ENCODE peak calls at places on chromosomes 12 and 14, in five cellular contexts. One of them, this sample, is unnamed.

GRCh38 chr12:6772331-6772695 is at the start of gene LAG3:
- DNase-seq in body of pancreas: no peak
- DNase-seq in PC-9: no peak
- DNase-seq in fibroblast of lung: no peak
- DNase-seq in heart left ventricle: no peak
- DNase-seq in this sample: no peak

GRCh38 chr12:132178801-132179401 is 34.6 kb downstream of the NOC4L start:
- DNase-seq in body of pancreas: no peak
- DNase-seq in PC-9: peak; percentile 48
- DNase-seq in fibroblast of lung: no peak
- DNase-seq in heart left ventricle: peak; percentile 49
- DNase-seq in this sample: no peak

GRCh38 chr14:26332966-26333365 is 264.9 kb downstream of the NOVA1 start:
- DNase-seq in body of pancreas: no peak
- DNase-seq in PC-9: no peak
- DNase-seq in fibroblast of lung: peak; percentile 43
- DNase-seq in heart left ventricle: no peak
- DNase-seq in this sample: no peak

GRCh38 chr14:89566644-89567411 is 149.8 kb upstream of the FOXN3 start:
- DNase-seq in body of pancreas: no peak
- DNase-seq in PC-9: no peak
- DNase-seq in fibroblast of lung: no peak
- DNase-seq in heart left ventricle: no peak
- DNase-seq in this sample: no peak

GRCh38 chr14:90275455-90275814 is 19.1 kb downstream of the PSMC1 start:
- DNase-seq in body of pancreas: no peak
- DNase-seq in PC-9: no peak
- DNase-seq in fibroblast of lung: no peak
- DNase-seq in heart left ventricle: no peak
- DNase-seq in this sample: peak; percentile 25

GRCh38 chr12:69644516-69644915 is 33.8 kb upstream of the LRRC10 start:
- DNase-seq in body of pancreas: no peak
- DNase-seq in PC-9: no peak
- DNase-seq in fibroblast of lung: no peak
- DNase-seq in heart left ventricle: no peak
- DNase-seq in this sample: no peak

GRCh38 chr14:61388976-61389576 is 67.7 kb downstream of the PRKCH start:
- DNase-seq in body of pancreas: no peak
- DNase-seq in PC-9: peak; percentile 55
- DNase-seq in fibroblast of lung: no peak
- DNase-seq in heart left ventricle: no peak
- DNase-seq in this sample: no peak

GRCh38 chr14:56196274-56196673 is 78.1 kb downstream of the PELI2 start:
- DNase-seq in body of pancreas: no peak
- DNase-seq in PC-9: no peak
- DNase-seq in fibroblast of lung: peak; percentile 56
- DNase-seq in heart left ventricle: no peak
- DNase-seq in this sample: no peak

GRCh38 chr14:74979442-74980397 is 23.0 kb upstream of the EIF2B2 start:
- DNase-seq in body of pancreas: no peak
- DNase-seq in PC-9: peak; percentile 82
- DNase-seq in fibroblast of lung: peak; percentile 38
- DNase-seq in heart left ventricle: peak; percentile 65
- DNase-seq in this sample: no peak

GRCh38 chr14:54606631-54607133 is 39.8 kb downstream of the SAMD4A start:
- DNase-seq in body of pancreas: no peak
- DNase-seq in PC-9: no peak
- DNase-seq in fibroblast of lung: peak; percentile 51
- DNase-seq in heart left ventricle: no peak
- DNase-seq in this sample: no peak

GRCh38 chr12:61810486-61810885 is 449.7 kb upstream of the USP15 start:
- DNase-seq in body of pancreas: no peak
- DNase-seq in PC-9: no peak
- DNase-seq in fibroblast of lung: no peak
- DNase-seq in heart left ventricle: no peak
- DNase-seq in this sample: no peak

GRCh38 chr12:19074700-19075099 is 54.8 kb upstream of the PLEKHA5 start:
- DNase-seq in body of pancreas: no peak
- DNase-seq in PC-9: no peak
- DNase-seq in fibroblast of lung: peak; percentile 15
- DNase-seq in heart left ventricle: no peak
- DNase-seq in this sample: no peak

GRCh38 chr12:122437656-122438121 is 15.2 kb upstream of the CLIP1 start:
- DNase-seq in body of pancreas: peak; percentile 81
- DNase-seq in PC-9: no peak
- DNase-seq in fibroblast of lung: peak; percentile 93
- DNase-seq in heart left ventricle: peak; percentile 62
- DNase-seq in this sample: no peak

GRCh38 chr12:10130042-10130441 is at the start of gene CLEC7A:
- DNase-seq in body of pancreas: no peak
- DNase-seq in PC-9: no peak
- DNase-seq in fibroblast of lung: no peak
- DNase-seq in heart left ventricle: no peak
- DNase-seq in this sample: no peak

GRCh38 chr12:3071710-3072109 is 5.5 kb upstream of the TSPAN9 start:
- DNase-seq in body of pancreas: no peak
- DNase-seq in PC-9: no peak
- DNase-seq in fibroblast of lung: no peak
- DNase-seq in heart left ventricle: peak; percentile 51
- DNase-seq in this sample: no peak
- H3K27ac ChIP-seq in body of pancreas: no peak overlapping the region
- H3K27ac ChIP-seq in PC-9: no peak overlapping the region
- H3K27ac ChIP-seq in fibroblast of lung: no peak overlapping the region
- H3K27ac ChIP-seq in heart left ventricle: no peak overlapping the region
- H3K27ac ChIP-seq in this sample: no peak overlapping the region

GRCh38 chr12:125191361-125192087 is 126.3 kb downstream of the AACS start:
- DNase-seq in body of pancreas: no peak
- DNase-seq in PC-9: no peak
- DNase-seq in fibroblast of lung: no peak
- DNase-seq in heart left ventricle: no peak
- DNase-seq in this sample: no peak

GRCh38 chr12:125187148-125187733 is 122.0 kb downstream of the AACS start:
- DNase-seq in body of pancreas: no peak
- DNase-seq in PC-9: no peak
- DNase-seq in fibroblast of lung: no peak
- DNase-seq in heart left ventricle: peak; percentile 54
- DNase-seq in this sample: no peak

GRCh38 chr12:125187780-125188741 is 122.8 kb downstream of the AACS start:
- DNase-seq in body of pancreas: no peak
- DNase-seq in PC-9: no peak
- DNase-seq in fibroblast of lung: no peak
- DNase-seq in heart left ventricle: no peak
- DNase-seq in this sample: no peak

GRCh38 chr12:125186471-125187147 is 121.4 kb downstream of the AACS start:
- DNase-seq in body of pancreas: peak; percentile 9
- DNase-seq in PC-9: no peak
- DNase-seq in fibroblast of lung: peak; percentile 5
- DNase-seq in heart left ventricle: peak; percentile 62
- DNase-seq in this sample: no peak

DNA sequence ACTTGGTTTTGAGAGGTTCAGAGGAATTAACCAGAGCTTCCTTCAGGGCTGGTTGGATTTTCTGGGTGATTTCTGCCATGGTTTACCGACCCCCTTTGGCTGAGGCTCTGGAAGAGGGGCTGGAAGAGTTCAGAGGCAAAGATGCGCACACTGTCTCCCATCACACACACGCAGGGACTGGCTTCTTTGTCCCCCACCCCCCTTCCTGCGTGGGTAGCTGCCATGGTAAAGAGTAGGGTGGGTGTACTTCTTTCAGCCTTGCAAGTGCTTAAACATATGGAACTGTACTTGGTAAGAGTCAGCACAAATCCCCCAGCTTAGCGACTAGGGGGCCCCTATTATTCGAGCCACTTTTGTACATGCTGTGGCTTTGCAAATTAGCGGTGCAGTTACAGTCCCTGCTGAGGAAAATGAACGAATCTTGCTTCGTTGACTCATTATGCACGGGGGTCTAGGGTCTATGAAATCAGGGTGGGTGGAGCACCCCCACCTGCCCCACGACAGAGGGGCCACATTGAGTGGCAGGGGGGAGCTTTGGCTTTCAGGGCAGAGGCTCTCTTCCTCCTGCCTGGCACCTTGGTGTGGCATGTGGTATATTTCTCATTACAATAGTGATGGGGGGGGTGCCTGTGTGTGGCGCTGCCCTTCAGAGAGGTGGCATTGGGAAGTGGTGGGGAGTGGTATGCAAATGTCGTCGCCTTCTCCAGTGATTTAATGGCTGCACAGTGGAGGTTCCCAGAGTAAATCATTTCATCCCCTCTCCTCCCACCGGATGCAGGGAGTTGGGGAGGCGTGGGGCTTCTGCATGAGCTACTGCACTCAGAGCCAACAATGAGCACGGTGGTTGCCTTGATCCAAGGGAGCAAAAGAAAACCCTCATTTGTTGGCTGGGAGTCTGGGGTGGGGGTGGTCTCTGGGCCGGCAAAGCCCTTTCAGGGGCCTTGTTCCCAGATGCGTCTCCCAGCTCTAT is 124.0 kb downstream of the AACS start:
- DNase-seq in body of pancreas: no peak
- DNase-seq in PC-9: no peak
- DNase-seq in fibroblast of lung: no peak
- DNase-seq in heart left ventricle: no peak
- DNase-seq in this sample: no peak
- H3K27me3 ChIP-seq in body of pancreas: no peaks in the 10 kb centered on the region
- H3K27me3 ChIP-seq in PC-9: peaks cover 69% of the 10 kb centered on the region
- H3K27me3 ChIP-seq in fibroblast of lung: peaks cover 30% of the 10 kb centered on the region
- H3K27me3 ChIP-seq in heart left ventricle: peaks cover 28% of the 10 kb centered on the region
- H3K27me3 ChIP-seq in this sample: peaks cover 14% of the 10 kb centered on the region

DNA sequence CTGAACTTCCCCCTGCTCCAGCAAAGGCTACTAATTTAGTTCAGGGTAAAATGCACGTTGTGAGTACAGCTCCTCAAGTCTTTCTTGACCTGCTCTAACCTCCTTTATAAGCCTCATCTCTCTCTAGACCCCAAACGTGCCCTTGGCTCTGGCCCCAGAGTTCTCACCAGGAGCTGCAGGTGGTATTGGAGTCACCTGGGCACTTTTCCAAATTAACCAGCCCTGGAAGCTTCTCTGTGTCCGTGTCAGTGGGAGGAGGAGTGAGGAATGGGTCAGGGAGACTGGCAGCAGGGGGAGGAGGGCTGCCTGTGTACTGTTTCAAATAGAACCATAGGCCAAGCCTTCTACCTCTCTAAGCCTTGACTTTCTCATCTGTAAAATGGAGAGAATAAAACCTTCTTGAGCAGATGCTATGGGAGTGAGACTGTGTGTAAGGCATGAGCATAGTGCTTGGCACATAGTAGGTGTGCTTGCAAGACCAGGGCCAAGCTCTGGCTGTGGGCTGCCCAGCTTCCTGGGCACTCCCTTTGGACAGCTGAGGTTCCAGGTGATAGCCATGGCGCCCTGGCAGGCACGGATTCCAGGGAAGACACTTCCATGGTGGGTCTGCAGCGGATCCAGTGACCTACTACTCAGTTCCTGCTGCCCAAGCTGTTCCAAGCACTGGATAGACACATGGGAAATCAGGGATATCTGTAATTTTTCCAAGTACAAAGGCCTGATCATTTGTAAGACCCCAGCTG is 24.4 kb downstream of the ASB2 start:
- DNase-seq in body of pancreas: no peak
- DNase-seq in PC-9: no peak
- DNase-seq in fibroblast of lung: no peak
- DNase-seq in heart left ventricle: peak; percentile 33
- DNase-seq in this sample: no peak
- H3K27ac ChIP-seq in body of pancreas: no peak overlapping the region
- H3K27ac ChIP-seq in PC-9: no peak overlapping the region
- H3K27ac ChIP-seq in fibroblast of lung: no peak overlapping the region
- H3K27ac ChIP-seq in heart left ventricle: peak overlapping the region; percentile 13
- H3K27ac ChIP-seq in this sample: no peak overlapping the region

GRCh38 chr12:57238854-57239554 is 9.5 kb downstream of the SHMT2 start:
- DNase-seq in body of pancreas: peak; percentile 86
- DNase-seq in PC-9: peak; percentile 89
- DNase-seq in fibroblast of lung: peak; percentile 89
- DNase-seq in heart left ventricle: peak; percentile 96
- DNase-seq in this sample: no peak
- H3K27me3 ChIP-seq in body of pancreas: no peaks in the 10 kb centered on the region
- H3K27me3 ChIP-seq in PC-9: peaks cover 30% of the 10 kb centered on the region
- H3K27me3 ChIP-seq in fibroblast of lung: peaks cover 16% of the 10 kb centered on the region
- H3K27me3 ChIP-seq in heart left ventricle: peaks cover 19% of the 10 kb centered on the region
- H3K27me3 ChIP-seq in this sample: peaks cover 15% of the 10 kb centered on the region

DNA sequence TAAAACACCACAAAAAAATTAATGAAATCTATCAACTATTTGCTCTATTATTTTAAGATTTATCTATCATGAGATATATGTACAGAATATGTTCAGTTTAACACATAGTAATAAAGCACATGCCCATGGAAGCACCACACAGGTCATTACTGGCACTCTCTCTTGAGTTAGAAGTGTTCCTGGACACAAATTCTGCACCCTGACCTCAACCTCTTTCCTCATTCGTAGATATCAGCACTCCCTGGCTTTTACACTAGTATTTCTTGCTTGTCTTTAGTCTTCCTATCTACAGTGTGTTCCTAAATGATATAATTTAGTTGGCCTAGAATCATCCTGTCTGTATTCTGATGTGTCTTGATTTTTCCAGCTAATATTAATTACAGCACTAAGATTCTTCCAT is 321.0 kb upstream of the SOX5 start:
- DNase-seq in body of pancreas: no peak
- DNase-seq in PC-9: no peak
- DNase-seq in fibroblast of lung: no peak
- DNase-seq in heart left ventricle: no peak
- DNase-seq in this sample: no peak
- H3K27ac ChIP-seq in body of pancreas: no peak overlapping the region
- H3K27ac ChIP-seq in PC-9: no peak overlapping the region
- H3K27ac ChIP-seq in fibroblast of lung: no peak overlapping the region
- H3K27ac ChIP-seq in heart left ventricle: no peak overlapping the region
- H3K27ac ChIP-seq in this sample: no peak overlapping the region

GRCh38 chr14:72892103-72892878 is 1.6 kb downstream of the DPF3 start:
- DNase-seq in body of pancreas: peak; percentile 12
- DNase-seq in PC-9: no peak
- DNase-seq in fibroblast of lung: peak; percentile 47
- DNase-seq in heart left ventricle: no peak
- DNase-seq in this sample: no peak

GRCh38 chr14:72894623-72895378 is 900 bp upstream of the DPF3 start:
- DNase-seq in body of pancreas: peak; percentile 57
- DNase-seq in PC-9: no peak
- DNase-seq in fibroblast of lung: no peak
- DNase-seq in heart left ventricle: no peak
- DNase-seq in this sample: no peak

GRCh38 chr14:72892879-72893635 is 844 bp downstream of the DPF3 start:
- DNase-seq in body of pancreas: peak; percentile 38
- DNase-seq in PC-9: no peak
- DNase-seq in fibroblast of lung: no peak
- DNase-seq in heart left ventricle: peak; percentile 69
- DNase-seq in this sample: no peak

GRCh38 chr14:72893636-72894322 is at the start of gene DPF3:
- DNase-seq in body of pancreas: peak; percentile 98
- DNase-seq in PC-9: peak; percentile 89
- DNase-seq in fibroblast of lung: peak; percentile 97
- DNase-seq in heart left ventricle: peak; percentile 97
- DNase-seq in this sample: peak; percentile 97

GRCh38 chr14:72894323-72894622 is 372 bp upstream of the DPF3 start:
- DNase-seq in body of pancreas: no peak
- DNase-seq in PC-9: no peak
- DNase-seq in fibroblast of lung: no peak
- DNase-seq in heart left ventricle: no peak
- DNase-seq in this sample: no peak
- H3K27me3 ChIP-seq in body of pancreas: no peaks in the 10 kb centered on the region
- H3K27me3 ChIP-seq in PC-9: peaks cover 46% of the 10 kb centered on the region
- H3K27me3 ChIP-seq in fibroblast of lung: no peaks in the 10 kb centered on the region
- H3K27me3 ChIP-seq in heart left ventricle: no peaks in the 10 kb centered on the region
- H3K27me3 ChIP-seq in this sample: no peaks in the 10 kb centered on the region

GRCh38 chr14:94163806-94164205 is 10.3 kb upstream of the PPP4R4 start:
- DNase-seq in body of pancreas: no peak
- DNase-seq in PC-9: no peak
- DNase-seq in fibroblast of lung: no peak
- DNase-seq in heart left ventricle: no peak
- DNase-seq in this sample: no peak
- H3K27ac ChIP-seq in body of pancreas: no peak overlapping the region
- H3K27ac ChIP-seq in PC-9: no peak overlapping the region
- H3K27ac ChIP-seq in fibroblast of lung: no peak overlapping the region
- H3K27ac ChIP-seq in heart left ventricle: no peak overlapping the region
- H3K27ac ChIP-seq in this sample: no peak overlapping the region

GRCh38 chr12:109307051-109307450 is 2.0 kb downstream of the FOXN4 start:
- DNase-seq in body of pancreas: no peak
- DNase-seq in PC-9: no peak
- DNase-seq in fibroblast of lung: no peak
- DNase-seq in heart left ventricle: no peak
- DNase-seq in this sample: no peak
- H3K27me3 ChIP-seq in body of pancreas: no peaks in the 10 kb centered on the region
- H3K27me3 ChIP-seq in PC-9: peaks cover 41% of the 10 kb centered on the region
- H3K27me3 ChIP-seq in fibroblast of lung: peaks cover 51% of the 10 kb centered on the region
- H3K27me3 ChIP-seq in heart left ventricle: peaks cover 26% of the 10 kb centered on the region
- H3K27me3 ChIP-seq in this sample: no peaks in the 10 kb centered on the region

This sample was measured in vagina.